ENCODE peak calls at places on chromosomes 12 and 14, in ten cellular contexts. K, S, Q, U, Y, I, H, G, R and O are unnamed samples.
A peak's percentile ranks its signal among the peaks of the same experiment; 100 is the strongest.

GRCh38 chr12:129961111-129961510 is 57.3 kb upstream of the TMEM132D start:
- DNase-seq in K (no peak), S (no peak), Q (no peak), U (no peak), Y (no peak), I (peak; percentile 16), H (peak; percentile 49), G (no peak), R (no peak), O (no peak)

GRCh38 chr12:76195920-76196319 is 111.4 kb upstream of the NAP1L1 start:
- DNase-seq in K (no peak), S (no peak), Q (no peak), U (no peak), Y (no peak), I (no peak), H (no peak), G (no peak), R (no peak), O (no peak)

GRCh38 chr12:6703631-6704030 is 3.0 kb upstream of the PIANP start:
- DNase-seq in K (no peak), S (no peak), Q (no peak), U (no peak), Y (peak; percentile 3), I (no peak), H (no peak), G (no peak), R (peak; percentile 53), O (no peak)

GRCh38 chr12:123293178-123293760 is 21.6 kb upstream of the CDK2AP1 start:
- DNase-seq in K (no peak), S (no peak), Q (no peak), U (no peak), Y (no peak), I (no peak), H (no peak), G (no peak), R (no peak), O (no peak)

GRCh38 chr12:90546511-90546910 is 408.5 kb downstream of the CCER1 start:
- DNase-seq in K (no peak), S (no peak), Q (no peak), U (no peak), Y (no peak), I (no peak), H (no peak), G (no peak), R (no peak), O (no peak)

GRCh38 chr14:76975865-76976622 is 52.5 kb downstream of the IRF2BPL start:
- DNase-seq in K (no peak), S (no peak), Q (no peak), U (no peak), Y (no peak), I (no peak), H (no peak), G (no peak), R (no peak), O (peak; percentile 45)

GRCh38 chr12:129331356-129332085 is 478.2 kb downstream of the GLT1D1 start:
- DNase-seq in K (no peak), S (no peak), Q (no peak), U (no peak), Y (no peak), I (no peak), H (no peak), G (no peak), R (no peak), O (no peak)

GRCh38 chr14:100522616-100523021 is 64.6 kb downstream of the BEGAIN start:
- DNase-seq in K (no peak), S (peak; percentile 7), Q (no peak), U (no peak), Y (no peak), I (no peak), H (no peak), G (no peak), R (no peak), O (no peak)